ENCODE peak calls at places on chromosome 7, in five cellular contexts. A is GM13977, G is Panc1, Z is fibroblast of the aortic adventitia, M is activated B cell treated with CpG ODN at 0.5 μM for 24 hours. T is an unnamed sample.

GRCh38 chr7:69739182-69739581 is 140.9 kb downstream of the AUTS2 start:
- DNase-seq in A (peak), G (no peak), Z (no peak), M (no peak), T (no peak)

GRCh38 chr7:159112136-159113011 is 32.3 kb downstream of the VIPR2 start:
- DNase-seq in A (no peak), G (no peak), Z (no peak), M (no peak), T (no peak)

GRCh38 chr7:2646680-2647571 is 15.1 kb downstream of the TTYH3 start:
- DNase-seq in A (no peak), G (no peak), Z (no peak), M (no peak), T (no peak)

GRCh38 chr7:46969303-46970130 is 612.4 kb downstream of the TNS3 start:
- DNase-seq in A (no peak), G (no peak), Z (peak), M (no peak), T (no peak)

GRCh38 chr7:29923231-29923630 is 66.4 kb downstream of the SCRN1 start:
- DNase-seq in A (no peak), G (no peak), Z (no peak), M (no peak), T (no peak)

GRCh38 chr7:132435016-132435990 is 141.0 kb downstream of the PLXNA4 start:
- DNase-seq in A (no peak), G (no peak), Z (no peak), M (no peak), T (no peak)

GRCh38 chr7:87000344-87000743 is 59.1 kb downstream of the ELAPOR2 start:
- DNase-seq in A (no peak), G (no peak), Z (no peak), M (no peak), T (no peak)

GRCh38 chr7:2224934-2225333 is 7.8 kb downstream of the MAD1L1 start:
- DNase-seq in A (no peak), G (no peak), Z (no peak), M (no peak), T (no peak)

GRCh38 chr7:45400680-45401079 is 173.5 kb upstream of the ADCY1 start:
- DNase-seq in A (no peak), G (no peak), Z (no peak), M (no peak), T (no peak)

GRCh38 chr7:145543245-145543644 is 573.4 kb upstream of the CNTNAP2 start:
- DNase-seq in A (no peak), G (no peak), Z (no peak), M (no peak), T (no peak)

GRCh38 chr7:129882531-129882930 is 70.2 kb downstream of the UBE2H start:
- DNase-seq in A (no peak), G (no peak), Z (peak), M (no peak), T (no peak)

GRCh38 chr7:37916673-37917660 is at the start of gene SFRP4:
- DNase-seq in A (peak), G (peak), Z (peak), M (no peak), T (peak)

GRCh38 chr7:3979956-3980643 is 679.0 kb downstream of the SDK1 start:
- DNase-seq in A (no peak), G (no peak), Z (peak), M (no peak), T (no peak)

GRCh38 chr7:40674316-40674715 is 539.5 kb downstream of the SUGCT start:
- DNase-seq in A (no peak), G (no peak), Z (peak), M (no peak), T (no peak)

GRCh38 chr7:87474533-87475358 is 734 bp downstream of the ABCB4 start:
- DNase-seq in A (peak), G (no peak), Z (peak), M (peak), T (no peak)

GRCh38 chr7:48112431-48113165 is 23.5 kb downstream of the UPP1 start:
- DNase-seq in A (no peak), G (no peak), Z (peak), M (no peak), T (no peak)

GRCh38 chr7:51121036-51121780 is 195.4 kb downstream of the COBL start:
- DNase-seq in A (no peak), G (no peak), Z (no peak), M (no peak), T (no peak)

GRCh38 chr7:101960985-101961708 is 143.7 kb downstream of the CUX1 start:
- DNase-seq in A (no peak), G (no peak), Z (no peak), M (no peak), T (no peak)

GRCh38 chr7:53541467-53541866 is 506.0 kb downstream of the POM121L12 start:
- DNase-seq in A (no peak), G (no peak), Z (no peak), M (no peak), T (no peak)

GRCh38 chr7:157299613-157300405 is 37.0 kb upstream of the DNAJB6 start:
- DNase-seq in A (no peak), G (no peak), Z (peak), M (no peak), T (no peak)
- TF ChIP-seq CTCF in A (peak), G (peak), Z (no peak), M (no peak), T (no peak)

DNA sequence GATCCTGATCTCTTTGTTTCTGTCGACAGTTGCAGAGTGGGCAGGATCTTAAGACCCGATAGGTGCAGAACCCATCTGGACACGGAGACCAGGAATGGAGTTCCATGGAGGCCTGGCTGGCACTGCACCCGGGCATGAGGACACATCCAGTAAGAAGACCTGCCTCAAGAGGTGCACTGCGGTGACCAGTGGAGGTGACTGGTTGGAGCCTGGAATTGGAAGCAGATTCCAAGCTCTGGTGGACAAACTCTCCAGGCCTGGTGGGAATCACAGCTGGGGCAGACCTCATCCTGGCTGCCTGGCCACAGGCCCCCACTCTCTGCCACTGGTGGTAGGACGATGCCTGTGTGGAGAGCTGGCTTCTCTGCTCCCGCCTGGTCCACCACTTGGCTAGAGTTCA is 31.0 kb downstream of the ZNF775 start:
- DNase-seq in A (no peak), G (no peak), Z (no peak), M (no peak), T (no peak)
- TF ChIP-seq CTCF in A (no peak), G (no peak), Z (no peak), M (no peak), T (no peak)

DNA sequence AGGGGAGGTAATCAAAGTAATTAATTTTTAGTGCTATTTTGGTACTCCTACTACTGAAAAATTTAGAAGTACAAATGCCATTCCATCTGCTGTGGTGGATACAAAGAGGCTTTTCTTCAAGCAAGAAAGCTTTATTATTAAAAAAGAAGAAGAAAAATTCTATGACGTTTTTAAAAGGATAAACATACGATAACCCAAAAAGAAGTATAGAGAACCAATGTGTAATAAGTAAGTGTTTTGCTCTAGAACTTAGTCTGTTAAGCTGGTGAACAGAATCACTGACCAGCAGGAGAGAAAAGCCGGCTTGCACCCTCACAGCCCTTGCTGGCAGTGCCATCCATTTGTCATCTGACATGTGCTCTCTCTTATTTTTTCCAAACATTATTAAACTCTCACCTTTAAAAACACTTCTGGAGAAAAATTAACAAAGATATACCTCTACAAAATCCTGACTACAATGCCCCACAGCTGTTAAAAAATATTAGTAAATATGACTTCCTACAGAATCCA is 81.5 kb downstream of the SRPK2 start:
- DNase-seq in A (no peak), G (no peak), Z (no peak), M (no peak), T (no peak)
- TF ChIP-seq CTCF in A (no peak), G (no peak), Z (no peak), M (no peak), T (no peak)

DNA sequence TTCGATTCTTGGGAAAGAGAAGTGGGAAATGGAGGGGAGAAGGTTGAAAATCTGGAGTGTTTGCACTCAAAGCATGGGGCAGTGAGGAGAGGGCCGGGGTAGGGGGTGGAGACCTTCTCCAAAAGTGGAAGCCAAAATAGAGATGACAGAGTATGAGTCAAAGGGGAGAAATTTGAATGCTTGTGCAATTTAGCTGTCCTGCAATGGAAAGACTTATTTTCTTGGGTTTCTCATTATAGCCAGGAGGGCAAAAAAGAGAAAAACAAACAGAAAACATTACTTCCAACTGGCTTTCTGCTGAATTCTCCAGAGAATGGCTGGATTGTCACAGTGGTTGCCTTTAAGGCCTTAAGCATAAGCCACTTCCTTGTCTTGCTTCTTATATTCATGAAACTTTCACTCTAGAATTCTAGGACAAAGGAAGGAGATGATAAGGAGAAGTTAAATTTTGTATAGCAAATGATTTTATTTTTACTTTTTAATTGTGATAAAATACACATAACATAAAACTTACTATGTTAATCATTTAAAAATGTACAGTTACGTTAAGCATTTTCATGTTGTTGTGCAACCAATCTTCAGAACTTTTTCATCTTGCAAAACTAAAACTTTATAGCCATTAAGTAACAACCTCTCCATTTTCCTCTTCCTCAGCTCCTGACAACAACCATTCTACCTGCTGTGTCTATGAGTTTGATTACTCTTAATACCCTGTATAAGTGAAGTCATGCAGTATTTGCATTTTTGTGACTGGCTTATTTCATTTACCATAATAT is 100.2 kb downstream of the GPR85 start:
- DNase-seq in A (no peak), G (no peak), Z (peak), M (no peak), T (no peak)
- TF ChIP-seq CTCF in A (no peak), G (no peak), Z (no peak), M (no peak), T (no peak)

GRCh38 chr7:78082556-78082955 is 284.0 kb downstream of the PHTF2 start:
- DNase-seq in A (no peak), G (no peak), Z (no peak), M (no peak), T (no peak)

GRCh38 chr7:78081344-78081743 is 282.8 kb downstream of the PHTF2 start:
- DNase-seq in A (no peak), G (no peak), Z (no peak), M (no peak), T (no peak)

GRCh38 chr7:78080241-78080640 is 281.7 kb downstream of the PHTF2 start:
- DNase-seq in A (no peak), G (no peak), Z (no peak), M (no peak), T (no peak)

GRCh38 chr7:78080811-78081210 is 282.2 kb downstream of the PHTF2 start:
- DNase-seq in A (no peak), G (no peak), Z (no peak), M (no peak), T (no peak)

DNA sequence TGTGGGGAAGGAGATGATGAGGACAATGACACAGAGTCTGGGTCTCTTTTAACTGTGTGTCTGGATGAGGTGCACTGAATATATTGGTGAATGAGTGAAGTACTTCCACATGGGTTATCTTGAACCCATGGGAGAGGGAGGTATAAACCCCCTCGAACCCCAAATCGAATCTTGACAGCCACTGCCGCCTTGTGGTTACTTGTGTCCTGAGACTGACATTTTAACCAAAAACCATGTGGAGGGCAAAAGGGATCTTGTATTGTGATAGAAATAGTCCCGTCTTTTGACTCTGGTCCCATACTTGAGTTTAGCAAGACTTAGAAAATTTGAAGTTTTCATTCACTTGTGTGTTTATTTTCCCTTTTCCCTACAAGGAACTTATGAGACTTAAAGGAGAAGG is 283.3 kb downstream of the PHTF2 start:
- DNase-seq in A (no peak), G (no peak), Z (no peak), M (no peak), T (no peak)
- TF ChIP-seq CTCF in A (no peak), G (peak), Z (no peak), M (no peak), T (no peak)

DNA sequence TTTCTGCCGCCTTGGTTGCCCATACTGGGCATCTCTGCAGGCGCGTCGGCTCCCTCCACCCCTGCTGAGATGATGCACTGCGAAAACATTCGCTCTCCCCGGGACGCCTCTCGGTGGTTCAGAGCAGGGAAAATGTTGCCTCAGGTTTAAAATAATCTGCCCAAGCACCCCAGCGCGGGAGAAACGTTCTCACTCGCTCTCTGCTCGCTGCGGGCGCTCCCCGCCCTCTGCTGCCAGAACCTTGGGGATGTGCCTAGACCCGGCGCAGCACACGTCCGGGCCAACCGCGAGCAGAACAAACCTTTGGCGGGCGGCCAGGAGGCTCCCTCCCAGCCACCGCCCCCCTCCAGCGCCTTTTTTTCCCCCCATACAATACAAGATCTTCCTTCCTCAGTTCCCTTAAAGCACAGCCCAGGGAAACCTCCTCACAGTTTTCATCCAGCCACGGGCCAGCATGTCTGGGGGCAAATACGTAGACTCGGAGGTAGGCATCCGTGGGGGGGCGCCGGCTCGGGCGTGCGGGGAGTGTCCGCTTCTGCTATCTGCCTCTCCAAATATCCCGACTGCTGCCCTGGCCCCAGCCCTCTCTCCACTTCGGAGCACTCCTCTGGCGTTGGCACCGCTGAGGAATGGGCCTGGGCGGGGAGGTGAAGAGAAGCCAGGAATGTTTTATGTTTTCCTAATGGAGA is at the start of gene CAV1:
- DNase-seq in A (peak), G (peak), Z (peak), M (peak), T (peak)
- TF ChIP-seq CTCF in A (no peak), G (peak), Z (peak), M (no peak), T (no peak)

GRCh38 chr7:97844036-97844435 is 28.2 kb downstream of the ASNS start:
- DNase-seq in A (no peak), G (no peak), Z (no peak), M (no peak), T (no peak)
- TF ChIP-seq CTCF in A (no peak), G (peak), Z (no peak), M (no peak), T (no peak)

T was measured in mesothelial cell of epicardium.